ENCODE peak calls at places on chromosomes 12 and 14, in six cellular contexts. J is caudate nucleus, I is tibial artery, Q is RWPE2, W is stomach, R is cardiac muscle cell. L is an unnamed sample.
A peak's percentile ranks its signal among the peaks of the same experiment; 100 is the strongest.

GRCh38 chr12:2401040-2401439 is 348.3 kb downstream of the CACNA1C start:
- DNase-seq in W (no peak), J (no peak), R (no peak), Q (peak; percentile 29), I (peak; percentile 38), L (no peak)

GRCh38 chr12:5094550-5094949 is 50.9 kb downstream of the KCNA5 start:
- DNase-seq in Q (no peak), W (no peak), R (no peak), J (no peak), I (no peak), L (no peak)

GRCh38 chr12:49983892-49984291 is 11.1 kb downstream of the AQP6 start:
- DNase-seq in J (no peak), I (no peak), W (no peak), Q (no peak), R (peak; percentile 92), L (peak; percentile 27)

GRCh38 chr12:79250186-79250585 is 385.6 kb downstream of the SYT1 start:
- DNase-seq in R (no peak), W (no peak), J (no peak), I (no peak), Q (no peak), L (no peak)

GRCh38 chr14:81070511-81070910 is 115.1 kb downstream of the TSHR start:
- DNase-seq in Q (no peak), I (no peak), J (no peak), R (no peak), W (no peak), L (no peak)

GRCh38 chr12:48970702-48971334 is 717 bp downstream of the WNT10B start:
- DNase-seq in J (no peak), W (no peak), I (no peak), Q (no peak), R (no peak), L (no peak)

GRCh38 chr14:86357866-86358265 is 827.9 kb downstream of the FLRT2 start:
- DNase-seq in J (peak; percentile 22), R (no peak), W (no peak), I (no peak), Q (no peak), L (no peak)

GRCh38 chr12:25347716-25348261 is 97.1 kb upstream of the KRAS start:
- DNase-seq in W (no peak), Q (no peak), I (no peak), R (peak; percentile 27), J (no peak), L (no peak)

GRCh38 chr12:107645630-107646333 is 39.8 kb upstream of the PWP1 start:
- DNase-seq in J (peak; percentile 10), I (no peak), W (no peak), Q (no peak), R (peak; percentile 22), L (no peak)

GRCh38 chr12:23431006-23431405 is 518.5 kb downstream of the SOX5 start:
- DNase-seq in J (no peak), R (no peak), Q (no peak), W (no peak), I (no peak), L (no peak)

GRCh38 chr14:68337279-68337678 is 455.6 kb downstream of the ZFP36L1 start:
- DNase-seq in W (no peak), I (no peak), Q (no peak), J (no peak), R (no peak), L (no peak)

GRCh38 chr14:93096923-93097322 is 18.8 kb downstream of the ITPK1 start:
- DNase-seq in R (no peak), I (no peak), J (no peak), W (no peak), Q (no peak), L (no peak)

GRCh38 chr14:33791971-33792370 is 158.9 kb downstream of the EGLN3 start:
- DNase-seq in J (no peak), R (no peak), Q (no peak), W (no peak), I (no peak), L (no peak)

GRCh38 chr12:19085090-19085489 is 44.4 kb upstream of the PLEKHA5 start:
- DNase-seq in I (no peak), W (no peak), J (no peak), Q (no peak), R (no peak), L (no peak)

GRCh38 chr14:60161176-60162107 is 3.8 kb downstream of the DHRS7 start:
- DNase-seq in R (peak; percentile 21), I (no peak), Q (no peak), W (no peak), J (no peak), L (no peak)

GRCh38 chr14:63563370-63564026 is 20.3 kb upstream of the PPP2R5E start:
- DNase-seq in J (no peak), R (peak; percentile 68), I (no peak), W (no peak), Q (no peak), L (no peak)

GRCh38 chr14:40365305-40365704 is 933.1 kb upstream of the FBXO33 start:
- DNase-seq in J (no peak), I (no peak), R (no peak), W (no peak), Q (no peak), L (no peak)

DNA sequence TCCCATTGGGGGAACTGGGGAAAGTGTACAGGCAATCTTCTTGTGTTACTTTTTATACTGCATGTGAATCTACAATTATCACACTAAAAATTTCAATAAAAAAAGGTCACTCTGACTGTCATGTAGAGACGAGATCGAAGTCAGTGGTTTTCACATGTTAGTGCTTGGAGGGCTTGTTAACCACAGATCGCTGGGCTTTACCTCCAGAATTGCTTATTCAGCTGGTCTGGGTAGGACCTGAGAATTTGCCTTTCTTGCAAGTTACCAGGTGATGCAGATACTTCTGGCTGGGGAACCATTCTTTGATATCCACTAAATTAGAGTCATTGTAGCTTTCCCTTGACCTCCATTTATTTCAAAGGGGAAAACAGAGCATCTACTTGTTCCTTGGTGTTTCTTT is 62.8 kb upstream of the SLC38A4 start:
- DNase-seq in W (no peak), Q (no peak), J (no peak), R (no peak), I (no peak), L (no peak)
- H3K27ac ChIP-seq in W (no peak overlapping the region), Q (no peak overlapping the region), J (no peak overlapping the region), R (no peak overlapping the region), I (no peak overlapping the region), L (no peak overlapping the region)

GRCh38 chr14:23351681-23352505 is 794 bp downstream of the SLC22A17 start:
- DNase-seq in Q (no peak), J (peak; percentile 74), I (no peak), W (no peak), R (no peak), L (peak; percentile 77)
- H3K27ac ChIP-seq in Q (no peak overlapping the region), J (peak overlapping the region; percentile 87), I (peak overlapping the region; percentile 8), W (peak overlapping the region; percentile 21), R (no peak overlapping the region), L (no peak overlapping the region)

DNA sequence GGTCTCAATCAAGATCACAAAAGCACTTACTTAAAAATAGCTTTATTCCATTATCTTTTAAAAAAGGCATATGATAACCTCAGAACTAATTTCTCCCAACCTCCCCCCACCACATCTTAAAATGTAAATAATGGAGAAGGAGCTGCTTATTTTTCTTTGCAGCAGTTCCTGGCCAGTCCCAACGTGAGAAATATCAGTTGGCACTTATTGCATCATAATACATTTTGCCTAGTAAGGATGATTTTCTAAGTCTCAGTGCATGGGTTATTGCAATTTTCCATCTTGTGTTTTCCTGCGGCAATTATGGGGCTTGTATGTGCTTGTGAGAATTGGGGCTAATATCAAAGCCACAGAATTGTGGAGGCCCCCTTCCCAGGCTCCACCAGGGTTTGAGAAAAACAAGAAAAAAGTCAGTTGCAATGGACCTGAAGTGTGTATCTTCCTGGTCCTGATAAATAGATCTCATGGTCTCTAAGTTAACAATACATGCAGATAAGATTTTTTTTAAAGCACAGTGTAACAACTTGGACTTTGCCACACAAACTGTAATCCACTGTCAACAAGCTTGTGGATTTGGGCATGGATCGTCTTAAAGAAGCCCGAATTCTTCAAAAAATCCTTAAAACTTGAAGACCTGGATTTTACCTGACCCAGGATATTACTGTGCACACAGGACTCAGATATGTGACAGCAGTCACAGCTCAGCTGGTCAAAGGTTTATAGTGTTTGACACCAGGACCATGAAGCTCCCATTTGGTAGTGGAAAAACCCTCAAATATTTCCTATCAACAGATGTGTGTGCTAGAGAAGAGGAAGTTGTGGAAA is 2.8 kb upstream of the WSB2 start:
- DNase-seq in W (no peak), J (no peak), R (peak; percentile 53), I (no peak), Q (no peak), L (no peak)
- H3K27ac ChIP-seq in W (peak overlapping the region; percentile 97), J (no peak overlapping the region), R (no peak overlapping the region), I (no peak overlapping the region), Q (peak overlapping the region; percentile 89), L (no peak overlapping the region)

DNA sequence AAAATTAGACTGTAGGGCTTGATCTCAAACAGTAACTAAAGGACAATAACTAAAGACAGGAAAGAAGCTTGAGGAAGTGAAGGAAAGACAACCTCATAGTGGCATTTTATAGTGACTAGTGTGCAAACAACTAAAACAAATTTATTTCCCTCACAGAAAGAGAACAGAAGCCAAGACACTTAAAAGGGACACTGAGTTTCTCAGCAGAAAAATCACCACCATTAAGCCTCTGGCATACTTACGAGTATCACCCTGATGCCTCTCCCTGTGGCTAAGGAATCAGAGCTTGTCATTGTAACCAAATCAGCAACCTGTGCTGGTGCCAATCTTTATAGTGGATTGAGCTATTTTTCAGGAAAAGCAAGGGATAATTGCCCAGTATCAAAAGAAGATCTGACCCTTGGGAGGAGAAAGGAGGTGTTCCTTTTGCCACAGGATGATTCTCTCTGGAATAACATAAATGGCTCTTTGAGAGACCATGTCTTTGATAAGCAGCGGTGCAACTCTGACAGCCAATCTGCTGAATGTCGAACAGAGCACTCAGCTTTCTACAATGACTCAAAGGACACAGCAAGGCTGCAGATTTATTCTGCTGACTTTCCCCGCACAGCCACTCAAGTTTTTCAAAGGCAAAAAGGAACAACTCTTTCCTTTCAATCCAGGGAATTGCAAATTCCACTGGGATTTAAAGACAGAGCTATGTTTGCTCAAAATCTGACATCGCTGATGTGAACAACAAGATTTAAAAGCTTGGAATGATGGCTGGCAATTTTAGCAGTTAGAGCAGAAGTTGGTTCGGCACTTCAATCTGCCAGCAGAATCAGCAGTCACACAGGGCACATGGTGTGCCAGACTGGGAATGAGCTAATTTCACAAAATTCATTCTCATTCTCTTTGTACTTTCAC is 34.6 kb downstream of the ATF7 start:
- DNase-seq in Q (no peak), I (no peak), W (no peak), J (peak; percentile 17), R (no peak), L (no peak)
- H3K27ac ChIP-seq in Q (no peak overlapping the region), I (peak overlapping the region; percentile 49), W (no peak overlapping the region), J (peak overlapping the region; percentile 89), R (peak overlapping the region; percentile 87), L (peak overlapping the region; percentile 37)

DNA sequence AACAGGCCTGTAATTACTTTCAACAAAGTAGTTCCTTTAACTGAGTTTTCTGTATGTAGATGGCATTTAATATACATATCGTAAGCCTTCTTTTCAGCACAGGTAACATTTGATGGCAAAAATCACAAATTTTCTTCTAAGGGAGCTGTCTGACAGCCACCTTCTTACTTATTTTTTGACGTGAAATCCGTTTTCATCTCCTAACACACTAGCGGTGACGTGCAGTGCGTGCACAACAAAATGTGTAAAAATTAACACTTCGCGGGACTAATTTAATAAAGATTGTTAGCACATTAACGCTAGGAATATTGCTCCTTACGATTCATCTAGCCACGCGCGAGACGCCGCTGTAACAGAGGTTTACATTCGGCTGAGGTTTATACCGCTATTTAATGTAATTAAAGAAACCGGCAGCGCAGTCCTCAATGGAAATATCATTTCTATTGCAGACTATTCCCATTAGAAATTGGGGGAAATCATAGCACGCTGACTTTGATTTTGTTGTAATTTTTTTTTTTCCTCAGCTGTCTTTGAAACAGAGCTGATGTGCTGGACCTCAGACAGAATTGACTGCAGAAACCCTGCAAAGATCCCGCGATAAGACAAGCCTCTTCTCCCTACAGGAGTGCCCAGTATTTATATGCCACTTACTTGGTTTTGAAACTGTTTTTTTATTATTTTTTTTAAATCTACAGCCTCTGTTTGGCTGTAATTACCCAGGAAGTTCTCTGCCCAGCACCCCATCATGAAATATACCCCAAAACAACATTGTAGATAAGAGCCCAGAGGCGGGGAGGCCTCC is 31.3 kb downstream of the BCL11B start:
- DNase-seq in W (no peak), R (no peak), J (no peak), I (no peak), Q (no peak), L (no peak)
- H3K27ac ChIP-seq in W (peak overlapping the region; percentile 10), R (no peak overlapping the region), J (peak overlapping the region; percentile 80), I (no peak overlapping the region), Q (peak overlapping the region; percentile 62), L (no peak overlapping the region)

L was measured in aorta.